ENCODE peak calls at places on chromosomes 11 and 22, in four cellular contexts. U is suprapubic skin, L is ovary, F is K562. Z is an unnamed sample.

GRCh38 chr11:106706355-106706754 is 311.9 kb downstream of the GUCY1A2 start:
- DNase-seq in L (no peak), F (no peak), U (no peak), Z (no peak)

GRCh38 chr11:28673687-28674431 is 565.7 kb downstream of the METTL15 start:
- DNase-seq in F (no peak), U (no peak), L (no peak), Z (no peak)

GRCh38 chr11:79437274-79437980 is 3.4 kb downstream of the TENM4 start:
- DNase-seq in F (no peak), L (peak), U (peak), Z (no peak)

GRCh38 chr22:38230108-38230825 is 28.5 kb downstream of the MAFF start:
- DNase-seq in U (no peak), F (peak), L (no peak), Z (no peak)

GRCh38 chr11:12029738-12030363 is 21.4 kb upstream of the DKK3 start:
- DNase-seq in F (no peak), L (no peak), U (no peak), Z (no peak)

GRCh38 chr22:46674367-46674781 is 54.2 kb downstream of the GRAMD4 start:
- DNase-seq in U (peak), F (no peak), L (no peak), Z (no peak)

GRCh38 chr11:2653930-2654739 is 45.7 kb downstream of the KCNQ1OT1 start:
- DNase-seq in U (peak), F (peak), L (no peak), Z (peak)

GRCh38 chr22:27879923-27880322 is 39.1 kb downstream of the PITPNB start:
- DNase-seq in L (no peak), F (peak), U (no peak), Z (no peak)

GRCh38 chr11:66595245-66595904 is 2.4 kb downstream of the CCS start:
- DNase-seq in U (no peak), F (peak), L (peak), Z (no peak)

GRCh38 chr11:76770642-76771445 is 12.3 kb upstream of the TSKU start:
- DNase-seq in L (peak), U (peak), F (no peak), Z (peak)

GRCh38 chr22:47333625-47334024 is 571.2 kb downstream of the TBC1D22A start:
- DNase-seq in F (no peak), L (no peak), U (no peak), Z (peak)

GRCh38 chr11:132062031-132062430 is 691.6 kb downstream of the NTM start:
- DNase-seq in U (no peak), L (no peak), F (no peak), Z (no peak)

GRCh38 chr22:25758316-25758715 is 16.3 kb downstream of the MYO18B start:
- DNase-seq in U (no peak), F (no peak), L (no peak), Z (no peak)

GRCh38 chr22:20927940-20928572 is 10.8 kb downstream of the CRKL start:
- DNase-seq in U (no peak), F (no peak), L (no peak), Z (no peak)

GRCh38 chr11:122698390-122698789 is 42.9 kb downstream of the UBASH3B start:
- DNase-seq in F (no peak), L (no peak), U (no peak), Z (no peak)

GRCh38 chr22:45142376-45142775 is 21.3 kb upstream of the NUP50 start:
- DNase-seq in U (no peak), L (no peak), F (no peak), Z (no peak)

GRCh38 chr11:109697140-109697843 is 275.3 kb downstream of the C11orf87 start:
- DNase-seq in F (peak), L (no peak), U (no peak), Z (no peak)

GRCh38 chr11:76233936-76234703 is 27.8 kb upstream of the WNT11 start:
- DNase-seq in F (peak), U (peak), L (peak), Z (no peak)

GRCh38 chr11:71117311-71117710 is 135.1 kb downstream of the SHANK2 start:
- DNase-seq in F (no peak), U (no peak), L (no peak), Z (no peak)

GRCh38 chr11:11555228-11555627 is 66.6 kb downstream of the GALNT18 start:
- DNase-seq in U (no peak), F (no peak), L (no peak), Z (no peak)

GRCh38 chr11:123899792-123900191 is 2.2 kb upstream of the OR8D4 start:
- DNase-seq in U (no peak), F (no peak), L (no peak), Z (no peak)

GRCh38 chr22:43859176-43859575 is 3.1 kb downstream of the SULT4A1 start:
- DNase-seq in F (no peak), L (no peak), U (no peak), Z (no peak)

GRCh38 chr11:35427158-35427557 is 7.8 kb upstream of the SLC1A2 start:
- DNase-seq in F (no peak), U (no peak), L (no peak), Z (peak)

GRCh38 chr11:1019321-1019910 is 17.1 kb downstream of the MUC6 start:
- DNase-seq in L (no peak), F (no peak), U (no peak), Z (no peak)

GRCh38 chr22:48588151-48588880 is 1239.4 kb downstream of the BRD1 start:
- DNase-seq in L (no peak), F (no peak), U (no peak), Z (no peak)

GRCh38 chr11:34855754-34856095 is 60.5 kb downstream of the APIP start:
- DNase-seq in U (no peak), F (peak), L (no peak), Z (no peak)

GRCh38 chr22:50317674-50318073 is 9.1 kb downstream of the DENND6B start:
- DNase-seq in L (no peak), U (no peak), F (no peak), Z (no peak)

GRCh38 chr22:44033689-44034088 is 9.6 kb downstream of the PARVB start:
- DNase-seq in F (no peak), U (no peak), L (no peak), Z (no peak)

GRCh38 chr11:57001674-57002401 is 13.1 kb downstream of the OR5AK2 start:
- DNase-seq in L (no peak), U (no peak), F (peak), Z (no peak)
- TF ChIP-seq CTCF in L (no peak), U (no peak), F (peak), Z (no peak)

GRCh38 chr22:29803190-29803589 is 34.9 kb downstream of the ASCC2 start:
- DNase-seq in L (no peak), F (no peak), U (no peak), Z (no peak)

GRCh38 chr22:29799217-29799680 is 32.1 kb downstream of the UQCR10 start:
- DNase-seq in L (peak), F (peak), U (peak), Z (peak)

GRCh38 chr22:29798801-29799200 is 31.6 kb downstream of the UQCR10 start:
- DNase-seq in F (no peak), L (no peak), U (no peak), Z (no peak)

GRCh38 chr22:29801796-29802195 is 34.6 kb downstream of the UQCR10 start:
- DNase-seq in F (no peak), U (no peak), L (no peak), Z (no peak)

GRCh38 chr22:29801153-29801552 is 34.0 kb downstream of the UQCR10 start:
- DNase-seq in L (no peak), U (no peak), F (no peak), Z (no peak)
- TF ChIP-seq EP300 in L (no peak), U (no peak), F (no peak), Z (no peak)

DNA sequence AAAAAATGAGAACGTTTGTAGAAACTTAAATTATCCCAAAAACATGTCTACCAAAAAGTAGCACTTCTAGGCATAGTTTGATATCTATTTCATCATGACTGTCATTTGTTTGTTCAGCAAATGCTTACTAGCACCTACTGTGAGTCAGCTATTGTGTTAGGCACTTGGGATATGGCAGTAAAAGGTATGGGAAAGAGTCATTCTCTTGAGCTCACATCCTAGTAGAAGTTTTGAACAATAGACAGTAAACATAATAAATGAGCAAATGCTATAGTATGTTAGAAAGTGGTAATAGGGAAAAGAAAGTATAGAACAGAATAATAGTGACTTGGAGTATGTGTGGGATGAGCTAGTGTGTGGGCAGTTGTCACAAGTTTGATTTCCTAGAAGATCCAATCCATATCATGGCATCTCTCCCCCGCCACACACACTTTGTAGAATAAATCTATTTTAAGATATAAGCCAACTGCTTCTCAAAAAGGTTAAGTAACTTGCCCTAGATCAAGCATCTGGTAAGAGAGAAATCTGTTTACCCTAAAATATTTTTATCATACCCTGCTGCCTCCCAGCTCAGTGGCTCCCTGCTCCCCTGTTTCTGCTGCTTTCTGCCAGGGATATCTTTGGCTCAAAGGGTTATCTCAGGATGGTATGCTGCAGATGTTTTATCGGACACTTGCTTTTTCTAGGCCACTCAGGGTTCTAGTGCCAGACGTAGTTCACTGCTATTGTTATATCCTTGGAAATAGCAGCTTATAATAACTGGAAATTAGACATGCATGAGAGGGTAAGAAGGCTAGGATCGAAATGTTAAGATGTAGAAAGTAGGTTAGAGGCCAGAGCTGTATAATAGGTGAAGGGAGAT is 129.7 kb downstream of the NCAM1 start:
- DNase-seq in F (no peak), L (no peak), U (no peak), Z (no peak)
- H3K27ac ChIP-seq in F (no peak), L (no peak), U (no peak), Z (no peak)

GRCh38 chr11:102730036-102730815 is 5.5 kb upstream of the MMP8 start:
- DNase-seq in U (no peak), F (no peak), L (no peak), Z (no peak)

GRCh38 chr11:102727890-102728289 is 3.1 kb upstream of the MMP8 start:
- DNase-seq in F (no peak), U (no peak), L (no peak), Z (no peak)

GRCh38 chr11:102722804-102723203 is 1.9 kb downstream of the MMP8 start:
- DNase-seq in L (no peak), F (no peak), U (no peak), Z (no peak)

GRCh38 chr11:102724904-102725515 is at the start of gene MMP8:
- DNase-seq in L (no peak), F (no peak), U (no peak), Z (no peak)
- TF ChIP-seq CTCF in L (no peak), F (no peak), U (no peak), Z (no peak)

DNA sequence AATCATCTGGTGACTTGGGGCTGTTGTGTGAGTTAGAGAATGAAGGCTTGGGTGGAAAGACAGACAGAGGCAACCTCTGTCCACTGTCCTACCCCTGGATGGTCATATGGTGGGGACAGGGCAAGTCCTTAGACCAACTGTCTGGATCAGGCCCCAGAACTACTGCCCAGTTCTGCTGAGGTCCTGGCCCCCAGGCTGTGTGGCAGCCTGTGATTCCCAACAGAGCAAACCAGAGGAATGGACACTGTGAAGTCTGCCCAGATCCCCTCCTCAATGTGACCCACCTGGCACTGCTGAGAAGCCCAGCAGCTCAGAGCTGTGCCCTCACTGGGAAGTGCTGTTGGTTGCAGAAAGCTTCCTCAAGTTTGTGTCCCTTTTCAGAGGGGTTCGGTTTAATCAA is 69.0 kb downstream of the GGTLC2 start:
- DNase-seq in L (no peak), F (no peak), U (no peak), Z (no peak)
- TF ChIP-seq EP300 in L (no peak), F (no peak), U (no peak), Z (no peak)

DNA sequence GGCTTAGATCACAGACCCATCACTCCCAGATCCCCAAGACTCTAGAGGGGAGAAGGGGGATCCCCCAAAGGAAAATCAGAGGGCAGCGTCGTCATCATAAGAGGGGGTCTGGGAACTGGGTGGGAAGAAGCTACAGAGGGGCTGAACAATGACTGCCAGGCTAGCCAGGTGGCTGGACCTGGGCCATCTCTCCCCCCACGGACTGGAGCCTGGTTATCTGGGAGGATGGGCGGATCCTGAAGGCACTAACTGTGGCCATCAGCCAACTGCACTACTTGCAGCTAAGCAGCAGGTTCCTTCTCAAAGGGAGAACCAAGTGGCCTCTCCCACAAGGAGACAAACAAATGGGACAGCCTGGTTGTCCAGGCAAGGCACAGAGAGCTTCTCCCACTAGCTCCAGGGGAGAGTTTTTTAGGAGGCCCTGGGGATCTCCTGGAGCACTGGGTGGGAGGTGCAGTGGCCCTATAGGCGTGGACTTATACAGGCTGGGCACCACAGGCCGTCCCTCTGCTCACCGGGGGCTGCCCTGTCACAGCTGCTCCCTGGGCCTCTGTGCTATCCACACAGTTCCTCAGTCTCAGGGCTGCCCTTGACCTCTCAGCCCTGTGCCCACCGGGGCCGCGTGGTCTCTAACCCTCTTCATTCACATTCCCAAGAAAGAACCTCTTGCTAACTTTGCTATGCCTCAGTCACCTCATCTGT is 15.4 kb downstream of the P2RY6 start:
- DNase-seq in L (no peak), U (no peak), F (peak), Z (no peak)
- H3K27ac ChIP-seq in L (no peak), U (no peak), F (no peak), Z (no peak)

Z was measured in esophagus muscularis mucosa.